ENCODE peak calls at places on chromosomes 5 and 9, in six cellular contexts. E, Y, J, B, W and N are unnamed samples.
A peak's percentile ranks its signal among the peaks of the same experiment; 100 is the strongest.

GRCh38 chr5:74434124-74434899 is 206.2 kb downstream of the ENC1 start:
- DNase-seq in E (peak; percentile 62), Y (no peak), J (no peak), B (no peak), W (no peak), N (no peak)

GRCh38 chr5:171984748-171985419 is 21.6 kb downstream of the FBXW11 start:
- DNase-seq in E (peak; percentile 46), Y (no peak), J (no peak), B (peak; percentile 96), W (no peak), N (no peak)

GRCh38 chr9:130864541-130864940 is 29.5 kb downstream of the ABL1 start:
- DNase-seq in E (no peak), Y (no peak), J (no peak), B (no peak), W (no peak), N (no peak)

GRCh38 chr9:35673132-35673997 is at the start of gene CA9:
- DNase-seq in E (no peak), Y (no peak), J (no peak), B (no peak), W (no peak), N (peak; percentile 16)

GRCh38 chr5:158718738-158719505 is 380.8 kb downstream of the EBF1 start:
- DNase-seq in E (no peak), Y (no peak), J (no peak), B (no peak), W (no peak), N (no peak)

GRCh38 chr9:1238407-1238806 is 188.2 kb downstream of the DMRT2 start:
- DNase-seq in E (no peak), Y (no peak), J (no peak), B (no peak), W (no peak), N (no peak)

GRCh38 chr9:35385042-35385441 is 104.9 kb upstream of the RUSC2 start:
- DNase-seq in E (peak; percentile 30), Y (no peak), J (no peak), B (no peak), W (no peak), N (no peak)

GRCh38 chr5:62547929-62548678 is 30.5 kb upstream of the LRRC70 start:
- DNase-seq in E (no peak), Y (no peak), J (no peak), B (no peak), W (no peak), N (no peak)

GRCh38 chr5:83414601-83415000 is 56.9 kb upstream of the VCAN start:
- DNase-seq in E (no peak), Y (no peak), J (no peak), B (no peak), W (no peak), N (no peak)

GRCh38 chr5:168611163-168611562 is 32.0 kb upstream of the PANK3 start:
- DNase-seq in E (peak; percentile 76), Y (no peak), J (no peak), B (no peak), W (no peak), N (no peak)

GRCh38 chr9:126723807-126724172 is 81.0 kb upstream of the ZBTB43 start:
- DNase-seq in E (peak; percentile 90), Y (no peak), J (peak; percentile 60), B (no peak), W (no peak), N (no peak)

GRCh38 chr5:32278403-32278802 is 34.3 kb downstream of the MTMR12 start:
- DNase-seq in E (no peak), Y (no peak), J (no peak), B (peak; percentile 64), W (no peak), N (no peak)

GRCh38 chr9:106862115-106862945 is 636 bp upstream of the ZNF462 start:
- DNase-seq in E (peak; percentile 85), Y (peak; percentile 37), J (no peak), B (no peak), W (no peak), N (peak; percentile 62)

GRCh38 chr9:70438341-70438924 is 24.0 kb upstream of the KLF9 start:
- DNase-seq in E (peak; percentile 36), Y (peak; percentile 50), J (no peak), B (peak; percentile 95), W (no peak), N (no peak)

GRCh38 chr9:130444565-130445221 is at the start of gene ASS1:
- DNase-seq in E (peak; percentile 80), Y (peak; percentile 85), J (no peak), B (no peak), W (no peak), N (no peak)

GRCh38 chr5:35857606-35858205 is 1.0 kb downstream of the IL7R start:
- DNase-seq in E (no peak), Y (peak; percentile 62), J (no peak), B (peak; percentile 91), W (no peak), N (no peak)

GRCh38 chr5:178108966-178109365 is 4.4 kb upstream of the N4BP3 start:
- DNase-seq in E (no peak), Y (no peak), J (no peak), B (no peak), W (no peak), N (no peak)

GRCh38 chr9:684950-685340 is 156.6 kb upstream of the DMRT1 start:
- DNase-seq in E (no peak), Y (no peak), J (no peak), B (peak; percentile 85), W (no peak), N (no peak)

GRCh38 chr5:96463106-96463505 is 30.1 kb upstream of the PCSK1 start:
- DNase-seq in E (no peak), Y (no peak), J (no peak), B (no peak), W (no peak), N (no peak)

GRCh38 chr5:57340681-57341080 is 141.9 kb downstream of the ACTBL2 start:
- DNase-seq in E (no peak), Y (no peak), J (no peak), B (no peak), W (no peak), N (no peak)

GRCh38 chr5:133421394-133421793 is 190.9 kb downstream of the FSTL4 start:
- DNase-seq in E (peak; percentile 80), Y (no peak), J (no peak), B (peak; percentile 35), W (peak; percentile 31), N (no peak)

GRCh38 chr9:108168451-108168850 is 678.9 kb upstream of the KLF4 start:
- DNase-seq in E (no peak), Y (no peak), J (no peak), B (peak; percentile 42), W (no peak), N (no peak)

GRCh38 chr5:39498247-39498952 is 73.6 kb upstream of the DAB2 start:
- DNase-seq in E (no peak), Y (no peak), J (no peak), B (peak; percentile 23), W (no peak), N (no peak)

GRCh38 chr5:35811108-35811741 is 45.5 kb upstream of the IL7R start:
- DNase-seq in E (no peak), Y (no peak), J (no peak), B (no peak), W (no peak), N (no peak)

GRCh38 chr5:174303437-174304045 is 258.0 kb downstream of the NSG2 start:
- DNase-seq in E (no peak), Y (no peak), J (no peak), B (no peak), W (no peak), N (no peak)